ENCODE peak calls at places on chromosomes 1 and 21, in seven cellular contexts. J is neural crest cell, M is NCI-H524, D is GM19239, V is Daoy, F is mammary epithelial cell, L is astrocyte of the cerebellum. W is an unnamed sample.

GRCh38 chr1:192158181-192158580 is at the start of gene RGS18:
- DNase-seq in J (no peak), L (no peak), D (no peak), M (no peak), V (no peak), F (no peak), W (peak)

GRCh38 chr1:233868461-233868860 is 36.0 kb upstream of the SLC35F3 start:
- DNase-seq in L (no peak), D (no peak), F (peak), V (no peak), J (no peak), M (no peak), W (no peak)

GRCh38 chr1:43934986-43935324 is 1.4 kb downstream of the ARTN start:
- DNase-seq in F (no peak), V (no peak), J (no peak), L (no peak), M (no peak), D (no peak), W (no peak)

GRCh38 chr1:60832372-60832771 is 250.0 kb upstream of the NFIA start:
- DNase-seq in V (no peak), L (peak), F (no peak), J (no peak), D (no peak), M (no peak), W (no peak)

GRCh38 chr1:191674780-191675179 is 483.5 kb upstream of the RGS18 start:
- DNase-seq in L (no peak), F (no peak), J (no peak), V (no peak), D (no peak), M (no peak), W (no peak)

GRCh38 chr1:101259744-101260148 is 22.9 kb downstream of the S1PR1 start:
- DNase-seq in F (peak), L (no peak), J (no peak), V (peak), D (no peak), M (no peak), W (no peak)

GRCh38 chr1:245751671-245752070 is 596.9 kb downstream of the KIF26B start:
- DNase-seq in F (no peak), L (no peak), J (no peak), D (no peak), V (no peak), M (no peak), W (no peak)

GRCh38 chr1:18358600-18358999 is 122.1 kb upstream of the KLHDC7A start:
- DNase-seq in V (no peak), D (no peak), L (no peak), F (no peak), M (no peak), J (no peak), W (no peak)

GRCh38 chr1:229249854-229250644 is 20.9 kb upstream of the RAB4A start:
- DNase-seq in J (no peak), M (no peak), D (no peak), V (no peak), F (no peak), L (no peak), W (no peak)

GRCh38 chr1:6062670-6063069 is 17.0 kb downstream of the KCNAB2 start:
- DNase-seq in L (no peak), D (no peak), M (no peak), F (no peak), V (no peak), J (no peak), W (no peak)

GRCh38 chr1:206505702-206506375 is 1.5 kb upstream of the RASSF5 start:
- DNase-seq in V (no peak), D (no peak), M (no peak), F (no peak), J (no peak), L (no peak), W (peak)

GRCh38 chr1:1194723-1195122 is 11.7 kb downstream of the TNFRSF18 start:
- DNase-seq in V (no peak), F (no peak), M (no peak), J (no peak), L (no peak), D (no peak), W (no peak)

GRCh38 chr21:31471865-31472264 is 127.8 kb upstream of the TIAM1 start:
- DNase-seq in J (no peak), F (no peak), L (no peak), V (no peak), D (no peak), M (no peak), W (no peak)

GRCh38 chr1:158101944-158102343 is 78.8 kb upstream of the CD1D start:
- DNase-seq in L (no peak), M (no peak), J (no peak), V (peak), F (peak), D (no peak), W (no peak)

GRCh38 chr1:37808369-37809319 is 636 bp upstream of the YRDC start:
- DNase-seq in D (no peak), L (peak), J (peak), V (peak), F (peak), M (peak), W (peak)

GRCh38 chr21:28972398-28972797 is 20.3 kb downstream of the LTN1 start:
- DNase-seq in L (no peak), J (no peak), F (no peak), V (no peak), M (no peak), D (no peak), W (no peak)

GRCh38 chr21:17195965-17196364 is 316.9 kb upstream of the CXADR start:
- DNase-seq in F (no peak), V (no peak), L (no peak), J (no peak), D (no peak), M (no peak), W (no peak)

GRCh38 chr1:33841516-33841915 is 22.4 kb upstream of the HMGB4 start:
- DNase-seq in M (no peak), F (no peak), V (no peak), D (no peak), J (no peak), L (no peak), W (no peak)

GRCh38 chr1:107135466-107135865 is 5.4 kb upstream of the NTNG1 start:
- DNase-seq in D (no peak), J (peak), F (peak), M (no peak), V (peak), L (peak), W (peak)

GRCh38 chr1:228512852-228513243 is 25.7 kb downstream of the RNF187 start:
- DNase-seq in M (no peak), J (no peak), V (no peak), F (no peak), L (no peak), D (no peak), W (no peak)

GRCh38 chr1:233907139-233907538 is 2.7 kb downstream of the SLC35F3 start:
- DNase-seq in D (no peak), M (no peak), J (no peak), V (peak), F (peak), L (no peak), W (no peak)

GRCh38 chr1:16608838-16609560 is 4.4 kb downstream of the NBPF1 start:
- DNase-seq in D (no peak), F (no peak), M (no peak), L (no peak), V (peak), J (peak), W (no peak)